ENCODE peak calls at places on chromosomes 4 and X, in four cellular contexts. I, E, R and L are unnamed samples.

GRCh38 chr4:173319696-173320095 is 14.5 kb downstream of the HMGB2 start:
- DNase-seq in E (no peak), R (no peak), I (peak; percentile 45), L (no peak)

GRCh38 chr4:121717680-121718237 is 21.0 kb upstream of the ANXA5 start:
- DNase-seq in R (no peak), I (peak; percentile 74), E (no peak), L (no peak)

GRCh38 chr4:169922632-169923276 is 103.4 kb downstream of the MFAP3L start:
- DNase-seq in I (no peak), R (peak; percentile 22), E (no peak), L (no peak)

GRCh38 chr4:2798399-2799301 is 5.8 kb downstream of the SH3BP2 start:
- DNase-seq in E (no peak), I (no peak), R (peak; percentile 23), L (peak; percentile 63)

GRCh38 chr4:15013585-15013984 is 11.3 kb downstream of the CPEB2 start:
- DNase-seq in R (no peak), E (no peak), I (no peak), L (no peak)

GRCh38 chr4:13541720-13542576 is 2.4 kb downstream of the NKX3-2 start:
- DNase-seq in R (no peak), E (no peak), I (no peak), L (no peak)

GRCh38 chr4:126799471-126799870 is 833.3 kb upstream of the INTU start:
- DNase-seq in I (peak; percentile 13), R (no peak), E (no peak), L (no peak)

GRCh38 chr4:38169524-38169923 is 209.3 kb downstream of the PTTG2 start:
- DNase-seq in R (no peak), I (peak; percentile 43), E (no peak), L (no peak)

GRCh38 chrX:8955521-8955920 is 78.4 kb downstream of the FAM9B start:
- DNase-seq in E (no peak), I (no peak), R (no peak), L (no peak)

GRCh38 chr4:16183604-16184003 is 42.7 kb downstream of the TAPT1 start:
- DNase-seq in E (no peak), I (no peak), R (no peak), L (no peak)

GRCh38 chr4:26723216-26723615 is 137.4 kb upstream of the STIM2 start:
- DNase-seq in I (no peak), R (no peak), E (no peak), L (no peak)

GRCh38 chrX:107714196-107714811 is 61.3 kb downstream of the TSC22D3 start:
- DNase-seq in R (no peak), E (no peak), I (no peak), L (no peak)

GRCh38 chr4:38788327-38788726 is 5.5 kb upstream of the TLR10 start:
- DNase-seq in R (no peak), I (peak; percentile 63), E (no peak), L (no peak)

GRCh38 chr4:177108708-177109107 is 201.0 kb upstream of the NEIL3 start:
- DNase-seq in R (no peak), E (no peak), I (peak; percentile 68), L (no peak)

GRCh38 chr4:94508841-94509240 is 57.1 kb downstream of the PDLIM5 start:
- DNase-seq in I (no peak), R (no peak), E (no peak), L (no peak)

GRCh38 chr4:53479731-53480525 is 102.5 kb downstream of the FIP1L1 start:
- DNase-seq in I (peak; percentile 73), R (no peak), E (no peak), L (no peak)

GRCh38 chr4:28228575-28228974 is 1367.9 kb downstream of the STIM2 start:
- DNase-seq in I (peak; percentile 55), E (no peak), R (no peak), L (no peak)

GRCh38 chr4:78059524-78059889 is 2.4 kb downstream of the FRAS1 start:
- DNase-seq in I (peak; percentile 45), E (peak; percentile 72), R (no peak), L (no peak)

DNA sequence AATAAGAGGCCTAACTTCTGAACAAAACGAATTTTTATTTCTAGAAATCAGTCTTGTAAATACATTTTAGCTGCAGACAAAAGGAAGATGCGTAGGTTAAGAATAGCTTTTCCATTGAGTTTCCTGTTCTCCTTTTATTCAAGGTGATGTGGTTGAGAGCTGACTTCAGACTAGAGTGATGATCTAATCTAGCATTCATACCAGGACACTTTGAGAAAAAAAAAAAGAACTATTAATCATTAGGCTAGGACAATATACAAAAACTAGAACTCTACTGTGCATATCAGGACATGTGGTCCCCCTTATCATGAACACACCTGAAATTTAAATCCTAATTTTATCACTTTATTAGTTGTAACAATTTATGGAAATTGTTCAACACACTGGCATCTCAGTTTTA is 884.6 kb upstream of the EPHA5 start:
- DNase-seq in R (no peak), I (no peak), E (no peak), L (no peak)
- H3K4me1 ChIP-seq in R (no peaks in the 10 kb centered on the region), I (no peaks in the 10 kb centered on the region), E (no peaks in the 10 kb centered on the region), L (no peaks in the 10 kb centered on the region)

GRCh38 chrX:133984857-133985163 is 584 bp downstream of the GPC3 start:
- DNase-seq in I (no peak), R (no peak), E (no peak), L (peak; percentile 16)
- H3K4me3 ChIP-seq in I (no peak overlapping the region), R (peak overlapping the region; percentile 41), E (peak overlapping the region; percentile 47), L (no peak overlapping the region)

GRCh38 chr4:87007345-87008181 is 72.8 kb downstream of the AFF1 start:
- DNase-seq in I (peak; percentile 54), R (peak; percentile 50), E (peak; percentile 58), L (peak; percentile 77)

GRCh38 chr4:87005369-87005689 is 70.5 kb downstream of the AFF1 start:
- DNase-seq in I (no peak), R (no peak), E (no peak), L (no peak)

GRCh38 chr4:87009095-87009648 is 74.4 kb downstream of the AFF1 start:
- DNase-seq in I (no peak), E (no peak), R (no peak), L (no peak)

GRCh38 chr4:87005690-87006461 is 71.1 kb downstream of the AFF1 start:
- DNase-seq in I (no peak), R (no peak), E (no peak), L (no peak)

DNA sequence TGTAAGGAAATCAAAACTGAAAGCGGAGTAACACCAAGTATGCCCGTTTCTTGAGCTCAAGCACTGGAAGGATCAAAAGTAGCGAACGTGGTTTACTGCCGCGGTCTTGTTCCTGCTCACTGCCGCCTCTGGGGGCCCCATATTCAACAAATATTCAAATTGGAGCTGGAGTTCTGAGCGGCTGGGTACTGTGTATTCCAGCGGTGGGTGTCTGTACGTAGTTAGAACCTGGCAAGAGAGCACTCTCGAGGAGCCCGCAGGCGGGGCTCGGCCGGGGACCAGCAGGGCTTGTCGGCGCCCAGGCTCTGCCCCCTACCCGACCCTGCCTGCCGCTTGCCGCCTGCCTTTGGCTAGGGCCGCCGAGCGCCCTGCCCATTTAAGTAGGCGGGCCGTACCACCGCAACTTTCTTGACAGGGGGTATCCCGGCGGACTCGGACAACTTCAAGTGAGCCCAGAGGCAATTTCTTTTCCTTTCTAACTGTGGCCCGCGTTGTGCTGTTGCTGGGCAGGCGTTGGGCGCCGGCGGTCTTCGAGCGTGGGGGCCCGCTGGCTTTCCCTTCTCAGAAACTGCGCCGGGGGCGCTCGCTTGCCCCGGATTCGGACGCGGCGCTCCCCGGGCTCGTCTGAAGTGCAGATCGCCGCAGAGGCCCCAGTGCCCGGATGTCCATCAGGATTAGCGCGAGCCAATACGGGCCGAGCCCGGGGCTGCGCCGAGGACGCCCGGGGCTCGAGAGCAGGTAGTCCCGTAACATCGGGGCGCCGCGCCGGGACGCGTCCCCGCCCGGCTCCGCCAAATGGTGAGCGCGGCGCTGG is 71.9 kb downstream of the AFF1 start:
- DNase-seq in R (peak; percentile 83), E (peak; percentile 97), I (peak; percentile 92), L (peak; percentile 90)
- H3K4me1 ChIP-seq in R (no peaks in the 10 kb centered on the region), E (peaks cover 21% of the 10 kb centered on the region), I (peaks cover 4% of the 10 kb centered on the region), L (no peaks in the 10 kb centered on the region)

GRCh38 chrX:40012039-40012799 is 85.5 kb downstream of the BCOR start:
- DNase-seq in E (no peak), I (peak; percentile 71), R (no peak), L (peak; percentile 58)
- H3K4me3 ChIP-seq in E (peak overlapping the region; percentile 47), I (no peak overlapping the region), R (peak overlapping the region; percentile 58), L (peak overlapping the region; percentile 56)

GRCh38 chr4:112898357-112899141 is 150.9 kb upstream of the ANK2 start:
- DNase-seq in E (no peak), I (no peak), R (no peak), L (no peak)
- H3K4me1 ChIP-seq in E (peaks cover 18% of the 10 kb centered on the region), I (no peaks in the 10 kb centered on the region), R (no peaks in the 10 kb centered on the region), L (peaks cover 3% of the 10 kb centered on the region)

DNA sequence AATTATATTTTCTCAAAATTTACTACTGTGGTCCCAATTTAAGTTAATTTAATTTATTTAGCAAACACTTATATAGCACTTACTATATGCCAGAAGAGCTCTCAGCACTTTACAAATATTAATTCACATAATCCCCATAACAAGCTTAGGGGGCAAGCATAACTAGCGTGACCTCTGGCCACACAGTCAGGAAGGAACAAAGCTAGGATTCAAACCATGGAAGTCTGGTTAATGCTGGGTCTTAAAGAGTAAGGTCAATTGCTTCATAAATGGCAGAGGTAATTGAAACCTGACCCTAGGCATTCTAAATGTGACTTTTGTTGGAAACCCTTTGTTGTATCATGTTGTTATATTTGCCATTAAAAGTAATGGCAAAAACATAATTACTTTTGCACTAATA is 279.5 kb upstream of the EMCN start:
- DNase-seq in R (no peak), E (no peak), I (no peak), L (no peak)
- H3K4me3 ChIP-seq in R (no peak overlapping the region), E (no peak overlapping the region), I (no peak overlapping the region), L (no peak overlapping the region)

GRCh38 chr4:75514949-75515612 is 808 bp downstream of the THAP6 start:
- DNase-seq in R (no peak), E (no peak), I (no peak), L (no peak)
- H3K4me1 ChIP-seq in R (no peaks in the 10 kb centered on the region), E (peaks cover 13% of the 10 kb centered on the region), I (peaks cover 4% of the 10 kb centered on the region), L (peaks cover 8% of the 10 kb centered on the region)